ENCODE peak calls at places on chromosomes 7 and 10, in nine cellular contexts. J, E, I, C, S, N, Y, P and A are unnamed samples.

GRCh38 chr10:90181251-90181691 is 479.9 kb downstream of the KIF20B start:
- DNase-seq in I (no peak), S (no peak), N (no peak), E (no peak), P (no peak), C (no peak), J (no peak), Y (no peak), A (no peak)

GRCh38 chr7:143429770-143430698 is 13.2 kb upstream of the TAS2R60 start:
- DNase-seq in J (no peak), Y (no peak), I (no peak), E (no peak), P (no peak), N (no peak), S (no peak), C (no peak), A (no peak)

GRCh38 chr10:124701881-124702656 is 42.1 kb downstream of the FAM53B start:
- DNase-seq in E (no peak), I (no peak), C (no peak), J (peak), P (peak), Y (no peak), N (peak), S (no peak), A (no peak)

GRCh38 chr10:91319336-91319735 is 90.8 kb upstream of the HECTD2 start:
- DNase-seq in C (no peak), J (no peak), S (no peak), Y (no peak), I (no peak), N (no peak), P (no peak), E (no peak), A (no peak)

GRCh38 chr7:106111671-106112117 is 418 bp downstream of the SYPL1 start:
- DNase-seq in E (no peak), P (peak), S (peak), I (no peak), C (no peak), N (peak), J (peak), Y (peak), A (peak)

GRCh38 chr7:45225560-45226335 is 68.2 kb downstream of the RAMP3 start:
- DNase-seq in P (no peak), E (peak), J (no peak), Y (no peak), C (no peak), I (no peak), N (no peak), S (no peak), A (no peak)

GRCh38 chr7:157507987-157508386 is 171.2 kb downstream of the DNAJB6 start:
- DNase-seq in N (peak), Y (no peak), P (no peak), C (no peak), E (no peak), J (no peak), I (no peak), S (no peak), A (no peak)

GRCh38 chr7:50696810-50697582 is 85.7 kb downstream of the GRB10 start:
- DNase-seq in P (no peak), E (no peak), J (no peak), N (no peak), S (no peak), I (no peak), C (no peak), Y (peak), A (no peak)

GRCh38 chr10:121900443-121901174 is 27.2 kb downstream of the ATE1 start:
- DNase-seq in J (no peak), P (peak), S (no peak), E (no peak), C (peak), Y (peak), I (no peak), N (no peak), A (no peak)

GRCh38 chr10:107542016-107542415 is 377.5 kb upstream of the SORCS1 start:
- DNase-seq in Y (no peak), P (no peak), S (no peak), E (no peak), C (no peak), N (no peak), J (no peak), I (no peak), A (no peak)

GRCh38 chr7:99392659-99393362 is 15.6 kb downstream of the PDAP1 start:
- DNase-seq in N (peak), I (no peak), E (peak), J (peak), Y (no peak), P (peak), S (peak), C (no peak), A (no peak)

GRCh38 chr7:69695998-69696657 is 97.9 kb downstream of the AUTS2 start:
- DNase-seq in N (no peak), Y (no peak), S (no peak), J (no peak), E (no peak), I (peak), C (no peak), P (no peak), A (peak)

GRCh38 chr10:6239213-6239991 is 36.7 kb downstream of the PFKFB3 start:
- DNase-seq in S (peak), C (peak), J (peak), E (no peak), Y (peak), N (no peak), P (peak), I (peak), A (no peak)

GRCh38 chr7:145543245-145543644 is 573.4 kb upstream of the CNTNAP2 start:
- DNase-seq in I (no peak), Y (no peak), J (no peak), P (no peak), E (no peak), C (no peak), S (no peak), N (no peak), A (no peak)

GRCh38 chr10:132387723-132388210 is 9.2 kb upstream of the PWWP2B start:
- DNase-seq in C (no peak), N (peak), I (no peak), Y (no peak), J (peak), S (peak), P (peak), E (no peak), A (peak)

GRCh38 chr10:116636976-116637375 is 16.2 kb downstream of the PNLIPRP2 start:
- DNase-seq in P (no peak), J (no peak), Y (no peak), C (no peak), I (no peak), E (no peak), S (no peak), N (no peak), A (no peak)

GRCh38 chr7:90222811-90223725 is 11.5 kb downstream of the STEAP2 start:
- DNase-seq in I (no peak), P (no peak), J (no peak), E (no peak), Y (no peak), S (peak), C (no peak), N (no peak), A (no peak)

GRCh38 chr7:81161459-81162075 is 242.7 kb upstream of the SEMA3C start:
- DNase-seq in Y (peak), I (no peak), N (no peak), E (no peak), C (no peak), J (no peak), S (peak), P (peak), A (no peak)

GRCh38 chr10:49634053-49634660 is 20.3 kb downstream of the CHAT start:
- DNase-seq in C (no peak), E (no peak), N (peak), I (no peak), P (no peak), Y (no peak), J (no peak), S (peak), A (no peak)

GRCh38 chr7:30848121-30848855 is 63.4 kb upstream of the AQP1 start:
- DNase-seq in C (no peak), P (peak), I (no peak), N (peak), E (no peak), Y (no peak), J (no peak), S (no peak), A (no peak)

GRCh38 chr10:84493951-84494848 is 165.8 kb downstream of the CCSER2 start:
- DNase-seq in I (no peak), Y (peak), S (no peak), J (no peak), C (peak), E (no peak), P (no peak), N (no peak), A (no peak)

GRCh38 chr7:47520408-47520807 is 61.5 kb downstream of the TNS3 start:
- DNase-seq in S (peak), N (peak), I (no peak), E (peak), J (peak), Y (no peak), P (no peak), C (no peak), A (no peak)

GRCh38 chr10:28242560-28243204 is 60.2 kb downstream of the MPP7 start:
- DNase-seq in C (no peak), N (no peak), I (no peak), S (no peak), J (no peak), P (no peak), Y (no peak), E (no peak), A (no peak)

GRCh38 chr10:52027055-52027454 is 287.0 kb upstream of the DKK1 start:
- DNase-seq in C (no peak), N (no peak), P (no peak), E (no peak), S (no peak), J (no peak), I (no peak), Y (no peak), A (no peak)

GRCh38 chr10:131352765-131353290 is 41.3 kb upstream of the TCERG1L start:
- DNase-seq in Y (no peak), P (no peak), E (peak), I (no peak), C (no peak), S (no peak), J (no peak), N (no peak), A (no peak)

GRCh38 chr10:95096143-95096542 is 26.8 kb upstream of the CYP2C8 start:
- DNase-seq in S (no peak), E (no peak), P (no peak), I (no peak), Y (no peak), J (peak), C (no peak), N (no peak), A (no peak)

GRCh38 chr10:105149371-105149871 is 508.3 kb downstream of the SORCS3 start:
- DNase-seq in N (no peak), P (no peak), Y (no peak), C (no peak), J (no peak), E (no peak), I (no peak), S (no peak), A (no peak)

GRCh38 chr10:391304-391703 is 256.0 kb downstream of the ZMYND11 start:
- DNase-seq in S (peak), J (no peak), Y (no peak), N (no peak), C (no peak), I (no peak), E (no peak), P (no peak), A (no peak)

GRCh38 chr10:49114718-49115014 is 656 bp downstream of the VSTM4 start:
- DNase-seq in C (no peak), S (no peak), J (no peak), Y (no peak), E (no peak), N (no peak), P (no peak), I (no peak), A (no peak)

GRCh38 chr7:101563198-101563901 is 65.7 kb downstream of the MYL10 start:
- DNase-seq in N (no peak), Y (no peak), E (no peak), I (no peak), P (peak), S (peak), C (no peak), J (peak), A (no peak)

GRCh38 chr10:85319826-85320225 is 991.4 kb downstream of the CCSER2 start:
- DNase-seq in I (no peak), S (no peak), C (no peak), J (no peak), P (no peak), N (no peak), E (no peak), Y (no peak), A (no peak)

DNA sequence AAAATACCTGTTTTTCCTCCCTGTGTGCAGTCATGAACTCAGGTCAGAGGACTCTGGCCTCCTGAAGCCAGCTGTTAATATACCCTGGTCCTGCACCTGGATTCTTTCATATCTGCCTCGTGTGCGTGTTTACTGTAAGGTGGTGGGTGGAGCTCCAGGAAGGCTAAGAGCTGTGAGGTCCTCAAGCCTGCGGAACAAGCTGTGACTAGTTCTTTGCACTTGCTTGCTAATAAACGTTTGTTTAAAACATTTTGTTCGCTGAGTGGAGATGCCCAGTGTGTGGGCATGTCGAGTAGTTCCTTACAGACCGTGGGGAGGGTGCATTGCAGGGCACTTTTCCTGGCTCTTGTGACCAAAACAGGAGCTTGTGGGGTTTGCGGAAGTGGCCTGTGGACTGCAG is 139.0 kb downstream of the DOCK1 start:
- DNase-seq in E (no peak), S (peak), C (no peak), Y (no peak), N (no peak), P (no peak), J (peak), I (no peak), A (no peak)
- TF ChIP-seq POLR2AphosphoS5 in E (no peak), S (no peak), C (no peak), Y (no peak), N (no peak), P (no peak), J (no peak), I (no peak), A (no peak)

GRCh38 chr10:62037890-62038608 is 136.6 kb downstream of the ARID5B start:
- DNase-seq in C (no peak), E (no peak), P (no peak), I (no peak), N (no peak), Y (no peak), J (no peak), S (no peak), A (no peak)

GRCh38 chr10:62040896-62041295 is 139.4 kb downstream of the ARID5B start:
- DNase-seq in E (no peak), N (no peak), I (no peak), Y (no peak), J (no peak), P (no peak), C (no peak), S (no peak), A (no peak)

GRCh38 chr10:62038609-62039190 is 137.2 kb downstream of the ARID5B start:
- DNase-seq in P (peak), S (peak), J (peak), C (peak), Y (peak), I (no peak), N (peak), E (no peak), A (peak)

GRCh38 chr10:62036186-62037081 is 134.9 kb downstream of the ARID5B start:
- DNase-seq in E (no peak), Y (no peak), I (no peak), J (no peak), N (no peak), S (no peak), C (no peak), P (no peak), A (no peak)

GRCh38 chr10:62037166-62037831 is 135.8 kb downstream of the ARID5B start:
- DNase-seq in C (no peak), P (no peak), Y (no peak), S (no peak), E (no peak), J (no peak), N (no peak), I (no peak), A (no peak)
- TF ChIP-seq POLR2AphosphoS5 in C (no peak), P (no peak), Y (no peak), S (peak), E (peak), J (peak), N (no peak), I (no peak), A (no peak)

GRCh38 chr7:75850222-75850621 is 28.6 kb upstream of the RHBDD2 start:
- DNase-seq in P (no peak), N (no peak), S (no peak), I (no peak), Y (no peak), E (no peak), C (no peak), J (no peak), A (no peak)
- TF ChIP-seq POLR2AphosphoS5 in P (no peak), N (no peak), S (no peak), I (no peak), Y (no peak), E (no peak), C (no peak), J (no peak), A (no peak)

GRCh38 chr7:151738925-151739324 is 138.0 kb downstream of the PRKAG2 start:
- DNase-seq in C (no peak), Y (no peak), S (no peak), P (no peak), I (no peak), E (no peak), N (no peak), J (no peak), A (no peak)

GRCh38 chr7:151732834-151733585 is 143.9 kb downstream of the PRKAG2 start:
- DNase-seq in P (no peak), I (no peak), J (no peak), C (no peak), Y (no peak), E (no peak), S (no peak), N (no peak), A (no peak)

GRCh38 chr7:151735186-151735853 is 141.6 kb downstream of the PRKAG2 start:
- DNase-seq in C (no peak), E (no peak), S (no peak), N (no peak), J (no peak), I (no peak), Y (no peak), P (no peak), A (no peak)

GRCh38 chr7:151735854-151736402 is 141.0 kb downstream of the PRKAG2 start:
- DNase-seq in C (no peak), S (no peak), P (no peak), J (no peak), Y (no peak), I (no peak), N (no peak), E (no peak), A (no peak)

DNA sequence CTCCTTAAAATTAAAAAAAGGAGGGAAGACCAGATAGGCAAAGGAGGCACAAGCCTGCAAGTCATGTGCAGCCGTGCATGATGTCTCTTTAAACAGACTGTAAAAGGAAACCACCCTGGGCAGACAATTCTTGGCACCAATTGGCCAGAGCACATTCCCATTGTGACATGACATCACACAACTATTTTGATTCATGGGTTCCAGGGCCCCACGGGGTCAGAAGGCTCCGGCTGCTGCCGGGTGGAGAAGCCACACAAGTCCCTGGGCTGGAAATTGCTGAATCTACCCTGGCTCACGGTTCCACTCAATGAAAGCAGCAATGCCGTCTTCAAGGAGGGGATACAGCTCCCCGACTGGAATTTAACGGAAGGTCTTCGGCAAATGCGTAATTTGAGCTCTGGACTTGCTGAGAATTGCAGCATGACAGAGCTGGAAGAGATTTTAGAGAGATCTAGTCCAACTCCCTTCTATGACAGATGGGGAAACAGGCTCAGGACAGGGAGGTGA is 140.5 kb downstream of the PRKAG2 start:
- DNase-seq in N (no peak), P (no peak), I (no peak), J (peak), E (peak), Y (peak), C (peak), S (peak), A (no peak)
- TF ChIP-seq POLR2AphosphoS5 in N (peak), P (no peak), I (no peak), J (no peak), E (peak), Y (peak), C (peak), S (peak), A (no peak)

DNA sequence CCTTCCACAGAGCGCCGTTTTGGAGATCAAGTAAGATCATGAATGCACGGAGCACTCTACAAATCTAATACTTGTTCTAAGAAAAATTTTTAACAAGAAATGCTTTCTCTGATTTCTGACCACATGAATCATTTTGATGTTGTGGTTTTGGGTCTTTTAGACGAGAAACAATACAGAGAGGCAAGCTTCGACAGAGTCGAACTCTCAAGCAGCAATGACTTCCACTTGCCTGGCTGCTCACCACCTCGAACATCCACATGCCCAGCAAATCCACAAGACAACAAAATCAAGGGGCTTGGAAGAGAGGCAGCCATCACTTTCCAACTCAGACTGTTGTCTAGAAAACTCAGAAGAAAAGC is 69.4 kb upstream of the GSDME start:
- DNase-seq in N (no peak), J (no peak), C (no peak), Y (no peak), P (no peak), E (no peak), I (no peak), S (no peak), A (no peak)
- TF ChIP-seq POLR2AphosphoS5 in N (no peak), J (no peak), C (no peak), Y (no peak), P (no peak), E (no peak), I (no peak), S (no peak), A (no peak)

DNA sequence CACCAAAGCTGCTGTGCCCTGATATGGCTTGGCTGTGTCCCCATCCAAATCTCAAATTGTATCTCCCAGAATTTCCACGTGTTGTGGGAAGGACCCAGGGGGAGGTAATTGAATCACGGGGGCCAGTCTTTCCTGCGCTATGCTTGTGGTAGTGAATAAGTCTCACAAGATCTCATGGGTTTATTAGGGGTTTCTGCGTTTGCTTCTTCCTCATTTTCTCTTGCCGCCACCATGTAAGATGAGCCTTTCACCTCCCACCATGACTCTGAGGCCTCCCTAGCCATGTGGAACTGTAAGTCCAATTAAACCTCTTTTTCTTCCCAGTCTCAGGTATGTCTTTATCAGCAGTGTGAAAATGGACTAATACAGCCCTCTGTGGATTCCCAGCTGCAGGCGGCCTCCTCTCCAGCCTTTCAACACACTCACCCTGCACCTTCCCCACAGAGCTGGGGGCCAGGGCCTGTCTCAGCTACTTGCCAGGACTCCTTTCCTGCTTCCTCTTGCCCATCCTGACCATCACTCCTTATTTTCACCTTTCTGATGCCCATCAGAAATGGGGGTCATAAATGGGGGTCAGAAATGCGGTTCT is 57.2 kb upstream of the TOMM7 start:
- DNase-seq in N (no peak), I (no peak), Y (no peak), P (no peak), C (no peak), E (no peak), J (no peak), S (no peak), A (no peak)
- TF ChIP-seq POLR2AphosphoS5 in N (no peak), I (no peak), Y (no peak), P (no peak), C (no peak), E (no peak), J (no peak), S (no peak), A (no peak)